ENCODE peak calls at places on chromosomes 3 and 15, in six cellular contexts. U is pancreas; I is bronchial epithelial cell; F is Peyer's patch; Z is CD8-positive, alpha-beta T cell; O is activated CD8-positive, alpha-beta T cell treated with anti-CD3 and anti-CD28 coated beads for 36 hours. E is an unnamed sample.

GRCh38 chr3:180282386-180282785 is 245.6 kb upstream of the PEX5L start:
- DNase-seq in U (no peak), I (no peak), F (no peak), Z (no peak), O (no peak), E (no peak)

GRCh38 chr15:63918317-63918672 is 84.5 kb upstream of the HERC1 start:
- DNase-seq in U (no peak), I (peak), F (no peak), Z (no peak), O (no peak), E (no peak)

GRCh38 chr15:60326824-60327654 is 70.7 kb downstream of the ANXA2 start:
- DNase-seq in U (no peak), I (peak), F (no peak), Z (no peak), O (peak), E (no peak)

GRCh38 chr3:111803123-111803593 is 55.9 kb upstream of the PHLDB2 start:
- DNase-seq in U (no peak), I (peak), F (peak), Z (no peak), O (no peak), E (no peak)

GRCh38 chr3:194851254-194851653 is 165.6 kb downstream of the FAM43A start:
- DNase-seq in U (no peak), I (no peak), F (no peak), Z (no peak), O (no peak), E (no peak)

GRCh38 chr15:48855501-48856440 is 22.2 kb upstream of the EID1 start:
- DNase-seq in U (no peak), I (peak), F (peak), Z (no peak), O (no peak), E (no peak)

GRCh38 chr15:90230071-90230494 is 3.7 kb downstream of the CIB1 start:
- DNase-seq in U (peak), I (no peak), F (peak), Z (no peak), O (no peak), E (no peak)

GRCh38 chr15:100902436-100903190 is 16.5 kb upstream of the LRRK1 start:
- DNase-seq in U (peak), I (peak), F (peak), Z (no peak), O (no peak), E (no peak)

GRCh38 chr3:129934234-129935123 is 40.0 kb upstream of the TRH start:
- DNase-seq in U (no peak), I (peak), F (peak), Z (no peak), O (peak), E (peak)

GRCh38 chr3:17742092-17742836 is at the start of gene TBC1D5:
- DNase-seq in U (peak), I (no peak), F (peak), Z (peak), O (peak), E (peak)

GRCh38 chr15:40190591-40190990 is 29.7 kb downstream of the BUB1B start:
- DNase-seq in U (no peak), I (peak), F (no peak), Z (no peak), O (no peak), E (no peak)

GRCh38 chr3:141928626-141929270 is 52.3 kb downstream of the ATP1B3 start:
- DNase-seq in U (no peak), I (no peak), F (peak), Z (no peak), O (no peak), E (no peak)

GRCh38 chr3:28916713-28917499 is 364.0 kb upstream of the RBMS3 start:
- DNase-seq in U (no peak), I (peak), F (peak), Z (no peak), O (peak), E (no peak)

GRCh38 chr3:141769171-141769894 is 6.1 kb downstream of the GRK7 start:
- DNase-seq in U (no peak), I (peak), F (no peak), Z (no peak), O (no peak), E (no peak)

GRCh38 chr3:169946336-169946735 is 20.3 kb upstream of the SEC62 start:
- DNase-seq in U (no peak), I (no peak), F (no peak), Z (no peak), O (no peak), E (no peak)

GRCh38 chr3:81910244-81910852 is 148.9 kb upstream of the GBE1 start:
- DNase-seq in U (no peak), I (peak), F (no peak), Z (no peak), O (peak), E (no peak)

GRCh38 chr3:8516047-8516671 is 14.5 kb downstream of the LMCD1 start:
- DNase-seq in U (no peak), I (no peak), F (no peak), Z (no peak), O (no peak), E (no peak)

GRCh38 chr15:62306851-62307504 is 141.9 kb upstream of the C2CD4B start:
- DNase-seq in U (peak), I (peak), F (peak), Z (no peak), O (peak), E (no peak)

GRCh38 chr3:157999246-157999645 is 107.0 kb downstream of the SHOX2 start:
- DNase-seq in U (no peak), I (peak), F (no peak), Z (no peak), O (no peak), E (no peak)

GRCh38 chr3:15056676-15057404 is 8.3 kb downstream of the MRPS25 start:
- DNase-seq in U (peak), I (no peak), F (no peak), Z (no peak), O (no peak), E (no peak)

GRCh38 chr3:40914475-40914874 is 284.8 kb upstream of the CTNNB1 start:
- DNase-seq in U (no peak), I (no peak), F (no peak), Z (no peak), O (no peak), E (no peak)

GRCh38 chr3:32973982-32974381 is 22.5 kb downstream of the CCR4 start:
- DNase-seq in U (no peak), I (no peak), F (no peak), Z (no peak), O (peak), E (no peak)

GRCh38 chr3:128922804-128923459 is 43.5 kb downstream of the ACAD9 start:
- DNase-seq in U (no peak), I (no peak), F (peak), Z (peak), O (peak), E (no peak)

GRCh38 chr3:57544181-57545125 is at the start of gene DNAH12:
- DNase-seq in U (peak), I (no peak), F (no peak), Z (no peak), O (peak), E (no peak)

DNA sequence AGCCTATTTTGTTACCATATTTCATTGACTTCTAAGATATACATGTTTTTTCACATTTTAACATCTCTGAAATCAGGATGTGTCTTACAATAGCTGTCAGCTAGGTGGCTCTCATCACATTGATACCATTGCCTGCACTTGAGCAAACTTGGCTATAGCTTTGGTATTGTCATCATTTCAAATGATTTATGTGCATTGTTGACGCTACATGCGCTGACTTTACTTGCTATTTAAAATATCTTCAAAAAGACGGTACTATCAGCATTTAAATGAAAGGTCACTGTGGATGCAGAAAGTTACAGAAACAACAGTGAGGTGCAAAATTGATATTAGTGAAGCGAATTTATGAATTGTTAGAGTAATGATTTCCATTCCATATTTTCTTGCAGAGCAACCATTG is 54.0 kb upstream of the ABHD2 start:
- DNase-seq in U (no peak), I (no peak), F (no peak), Z (no peak), O (no peak), E (no peak)
- TF ChIP-seq CTCF in U (no peak), I (peak), F (no peak), Z (no peak), O (no peak), E (no peak)

GRCh38 chr15:66905954-66906353 is 159.4 kb upstream of the SMAD3 start:
- DNase-seq in U (no peak), I (no peak), F (no peak), Z (no peak), O (no peak), E (no peak)
- TF ChIP-seq CTCF in U (no peak), I (no peak), F (no peak), Z (no peak), O (no peak), E (no peak)

DNA sequence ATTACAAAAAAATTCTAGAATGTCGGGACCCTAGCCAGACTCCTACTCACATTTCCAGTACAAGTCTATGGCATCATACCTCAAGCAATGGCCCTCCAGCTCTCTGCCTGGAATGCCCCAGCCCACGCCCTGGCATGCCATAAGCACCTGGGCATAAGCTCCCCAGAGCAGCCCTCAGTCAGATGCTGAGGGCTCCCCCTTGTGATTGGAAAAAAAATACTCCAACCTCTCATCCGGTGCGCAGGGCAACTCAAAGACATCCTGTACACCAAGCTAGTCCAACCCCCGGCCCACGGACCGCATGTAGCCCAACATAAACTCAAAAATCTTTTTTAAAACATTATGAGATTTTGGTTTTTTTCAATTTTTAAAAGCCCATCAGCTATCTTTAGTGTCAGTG is 115.4 kb downstream of the NEK10 start:
- DNase-seq in U (peak), I (peak), F (peak), Z (no peak), O (peak), E (no peak)
- TF ChIP-seq CTCF in U (peak), I (peak), F (no peak), Z (no peak), O (no peak), E (no peak)

GRCh38 chr3:48556796-48557626 is at the start of gene PFKFB4:
- DNase-seq in U (peak), I (peak), F (peak), Z (peak), O (peak), E (peak)
- TF ChIP-seq CTCF in U (no peak), I (no peak), F (no peak), Z (no peak), O (no peak), E (no peak)

DNA sequence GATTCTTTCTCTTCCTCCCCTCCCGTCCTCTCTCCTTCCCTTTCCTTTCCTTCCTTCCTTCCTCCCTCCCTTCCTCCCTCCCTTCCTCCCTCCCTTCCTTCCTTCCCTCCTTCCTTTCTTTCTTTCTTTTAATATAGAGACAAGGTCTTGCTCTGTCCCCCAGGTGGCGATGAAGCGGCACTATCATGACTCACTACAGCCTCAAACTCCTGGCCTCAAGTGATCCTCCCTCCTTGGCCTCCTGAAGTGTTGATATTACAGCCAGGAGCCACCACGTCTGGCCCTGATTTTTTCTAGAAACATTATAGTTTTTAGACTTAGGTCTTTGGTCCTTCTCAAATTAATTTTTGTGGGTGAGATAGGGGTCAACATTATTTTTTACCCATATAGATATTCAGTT is 15.5 kb downstream of the GRM2 start:
- DNase-seq in U (no peak), I (no peak), F (no peak), Z (no peak), O (peak), E (no peak)
- TF ChIP-seq CTCF in U (no peak), I (no peak), F (no peak), Z (no peak), O (peak), E (no peak)

DNA sequence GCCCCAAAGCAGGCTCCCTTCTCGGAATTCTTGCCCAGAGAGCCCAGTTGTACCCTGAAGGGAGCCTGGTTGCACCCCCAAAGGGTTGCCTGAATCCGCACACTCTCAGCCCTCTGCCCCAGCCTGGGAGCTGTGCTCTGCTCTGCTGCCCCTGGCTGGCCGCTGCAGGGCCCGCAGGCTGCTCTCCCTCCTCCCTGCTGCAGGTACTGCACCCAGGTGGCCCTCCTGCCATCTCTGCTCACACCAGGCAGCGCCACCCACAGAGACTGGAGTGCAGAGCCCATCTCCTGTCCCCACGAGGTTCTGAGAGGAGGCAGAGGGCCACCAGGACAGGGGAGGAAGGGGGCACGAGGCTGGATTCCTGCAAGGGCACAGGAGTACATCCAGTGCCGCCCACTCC is 134.2 kb upstream of the NSMCE3 start:
- DNase-seq in U (no peak), I (no peak), F (no peak), Z (no peak), O (no peak), E (no peak)
- TF ChIP-seq CTCF in U (no peak), I (no peak), F (no peak), Z (no peak), O (no peak), E (no peak)

DNA sequence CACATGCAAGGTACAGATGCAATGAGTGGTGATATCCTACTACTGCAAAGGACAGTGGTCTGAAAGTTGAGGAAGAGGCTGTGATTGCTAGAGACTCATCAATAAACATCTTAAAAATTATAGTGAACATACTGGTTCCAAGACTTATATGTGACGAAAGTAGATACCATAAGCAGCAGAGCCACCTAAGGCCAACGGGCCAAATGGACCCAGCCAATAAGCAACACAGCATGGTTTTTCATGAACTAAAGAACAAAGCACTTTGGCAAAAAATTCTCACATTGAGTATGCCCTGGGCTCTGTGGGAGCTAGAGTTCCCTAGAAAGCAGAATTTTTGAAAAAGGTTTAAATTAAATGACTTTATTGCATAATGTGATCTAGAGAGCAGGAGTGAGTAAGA is 272.1 kb downstream of the SI start:
- DNase-seq in U (no peak), I (no peak), F (no peak), Z (no peak), O (no peak), E (no peak)
- TF ChIP-seq CTCF in U (no peak), I (no peak), F (no peak), Z (no peak), O (no peak), E (no peak)

E was measured in activated B cell treated with CpG ODN at 0.5 μM for 24 hours.